ENCODE peak calls at places on chromosome 22, in four cellular contexts. H, C, Z and T are unnamed samples.

GRCh38 chr22:43553451-43554258 is 141.8 kb downstream of the MPPED1 start:
- DNase-seq in C (no peak), H (no peak), Z (no peak), T (no peak)

GRCh38 chr22:49997932-49998717 is 14.4 kb downstream of the IL17REL start:
- DNase-seq in Z (no peak), H (no peak), C (no peak), T (no peak)

GRCh38 chr22:36814796-36815195 is 2.0 kb downstream of the PVALB start:
- DNase-seq in H (no peak), Z (no peak), C (no peak), T (no peak)

GRCh38 chr22:27783436-27784098 is 18.0 kb downstream of the MN1 start:
- DNase-seq in H (no peak), C (no peak), Z (no peak), T (no peak)

GRCh38 chr22:21866821-21867527 is 471 bp downstream of the MAPK1 start:
- DNase-seq in C (no peak), Z (no peak), H (no peak), T (peak)

GRCh38 chr22:42068351-42068730 is 2.3 kb downstream of the NAGA start:
- DNase-seq in Z (no peak), C (no peak), H (no peak), T (no peak)

GRCh38 chr22:36332623-36333331 is 55.0 kb downstream of the MYH9 start:
- DNase-seq in C (peak), H (no peak), Z (no peak), T (peak)

GRCh38 chr22:27987557-27987956 is 68.5 kb upstream of the PITPNB start:
- DNase-seq in H (no peak), C (no peak), Z (no peak), T (no peak)

GRCh38 chr22:29636751-29637150 is 33.3 kb downstream of the NF2 start:
- DNase-seq in Z (no peak), H (no peak), C (no peak), T (no peak)

GRCh38 chr22:36156119-36156514 is 4.4 kb downstream of the APOL3 start:
- DNase-seq in C (no peak), H (no peak), Z (no peak), T (no peak)

GRCh38 chr22:30868663-30869385 is 99.8 kb downstream of the MORC2 start:
- DNase-seq in H (no peak), C (no peak), Z (no peak), T (no peak)

GRCh38 chr22:39311592-39312400 is 7.6 kb downstream of the RPL3 start:
- DNase-seq in Z (no peak), H (no peak), C (no peak), T (no peak)

GRCh38 chr22:49418341-49418894 is 409.3 kb downstream of the BRD1 start:
- DNase-seq in Z (no peak), H (no peak), C (no peak), T (no peak)

GRCh38 chr22:35381424-35381772 is 502 bp downstream of the HMOX1 start:
- DNase-seq in C (no peak), Z (no peak), H (no peak), T (no peak)

GRCh38 chr22:36546932-36547331 is 18.0 kb upstream of the EIF3D start:
- DNase-seq in Z (no peak), H (peak), C (no peak), T (no peak)

GRCh38 chr22:16562711-16563554 is 29.7 kb downstream of the CCT8L2 start:
- DNase-seq in Z (no peak), H (no peak), C (no peak), T (no peak)

GRCh38 chr22:27212617-27213177 is 555.3 kb downstream of the MIAT start:
- DNase-seq in Z (no peak), H (no peak), C (no peak), T (peak)

GRCh38 chr22:43542681-43543521 is 131.1 kb downstream of the MPPED1 start:
- DNase-seq in H (no peak), C (no peak), Z (no peak), T (no peak)

GRCh38 chr22:28360846-28361424 is 318.7 kb downstream of the TTC28 start:
- DNase-seq in C (no peak), Z (no peak), H (no peak), T (no peak)

GRCh38 chr22:36546092-36546804 is 17.3 kb upstream of the EIF3D start:
- DNase-seq in H (peak), Z (peak), C (no peak), T (peak)

GRCh38 chr22:29314537-29315285 is 786 bp downstream of the RASL10A start:
- DNase-seq in Z (no peak), H (no peak), C (no peak), T (no peak)

GRCh38 chr22:30188911-30189310 is 57.6 kb downstream of the LIF start:
- DNase-seq in H (peak), Z (no peak), C (no peak), T (no peak)

GRCh38 chr22:27809226-27809625 is 7.7 kb upstream of the MN1 start:
- DNase-seq in H (no peak), Z (no peak), C (no peak), T (no peak)

GRCh38 chr22:49462795-49463194 is 364.9 kb downstream of the BRD1 start:
- DNase-seq in C (no peak), Z (no peak), H (no peak), T (peak)

GRCh38 chr22:24289781-24290181 is 19.1 kb downstream of the SPECC1L start:
- DNase-seq in Z (no peak), H (no peak), C (no peak), T (peak)

GRCh38 chr22:23789638-23790037 is 2.9 kb downstream of the SMARCB1 start:
- DNase-seq in C (no peak), Z (no peak), H (peak), T (no peak)

GRCh38 chr22:43970037-43970747 is 14.9 kb downstream of the SAMM50 start:
- DNase-seq in H (no peak), C (no peak), Z (no peak), T (peak)

GRCh38 chr22:38954414-38955043 is 2.9 kb upstream of the APOBEC3A start:
- DNase-seq in C (no peak), H (no peak), Z (no peak), T (no peak)

GRCh38 chr22:27996529-27996925 is 77.5 kb upstream of the PITPNB start:
- DNase-seq in Z (no peak), H (no peak), C (no peak), T (no peak)

GRCh38 chr22:44100411-44100810 is 76.3 kb downstream of the PARVB start:
- DNase-seq in H (no peak), Z (no peak), C (no peak), T (no peak)

GRCh38 chr22:25508161-25508560 is 56.3 kb upstream of the GRK3 start:
- DNase-seq in Z (peak), C (no peak), H (no peak), T (no peak)
- H3K4me2 ChIP-seq in Z (peak), C (no peak), H (no peak), T (no peak)

DNA sequence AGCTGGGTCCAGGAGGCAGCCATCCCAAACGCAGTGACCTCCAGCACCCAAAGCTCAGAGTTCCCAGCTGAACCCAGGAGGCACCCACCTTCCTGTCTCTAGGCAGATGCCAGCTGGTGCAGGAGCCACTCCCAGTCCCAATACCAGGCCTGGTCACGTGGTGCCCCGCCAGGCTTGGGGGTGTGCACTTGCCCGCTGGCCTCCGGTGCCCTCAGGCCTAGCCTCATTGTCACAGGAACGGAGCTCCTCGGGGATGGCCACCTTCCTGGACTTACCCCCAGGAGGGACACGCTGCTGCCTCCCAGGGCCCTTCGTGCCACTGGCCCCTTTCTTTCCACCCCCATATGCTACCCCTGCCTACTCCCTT is 4.6 kb downstream of the BID start:
- DNase-seq in C (no peak), Z (no peak), H (no peak), T (no peak)
- TF ChIP-seq USF2 in C (no peak), Z (no peak), H (no peak), T (no peak)

GRCh38 chr22:46416537-46417267 is 81.2 kb downstream of the TRMU start:
- DNase-seq in Z (no peak), H (no peak), C (no peak), T (no peak)
- TF ChIP-seq SP1 in Z (no peak), H (no peak), C (no peak), T (no peak)

GRCh38 chr22:18990355-18991137 is 54.5 kb upstream of the PRODH start:
- DNase-seq in Z (no peak), H (no peak), C (no peak), T (no peak)
- H3K4me2 ChIP-seq in Z (no peak), H (no peak), C (no peak), T (no peak)

GRCh38 chr22:46053563-46054090 is 76.7 kb upstream of the WNT7B start:
- DNase-seq in Z (no peak), H (no peak), C (no peak), T (no peak)

GRCh38 chr22:46052801-46053562 is 76.0 kb upstream of the WNT7B start:
- DNase-seq in Z (no peak), H (no peak), C (no peak), T (no peak)

GRCh38 chr22:46055176-46055850 is 78.4 kb upstream of the WNT7B start:
- DNase-seq in Z (no peak), C (no peak), H (no peak), T (no peak)

GRCh38 chr22:46054878-46055158 is 77.9 kb upstream of the WNT7B start:
- DNase-seq in Z (no peak), C (no peak), H (no peak), T (no peak)

GRCh38 chr22:46054091-46054877 is 77.3 kb upstream of the WNT7B start:
- DNase-seq in C (no peak), H (no peak), Z (no peak), T (peak)
- TF ChIP-seq USF2 in C (no peak), H (no peak), Z (no peak), T (no peak)